ENCODE peak calls at places on chromosomes 2 and 18, in four cellular contexts. T, A, F and I are unnamed samples.

GRCh38 chr18:3498705-3499451 is 48.9 kb downstream of the TGIF1 start:
- DNase-seq in T (no peak), F (no peak), A (no peak), I (peak)

GRCh38 chr2:152925540-152926448 is 207.4 kb downstream of the ARL6IP6 start:
- DNase-seq in A (peak), T (peak), F (peak), I (peak)

GRCh38 chr2:49332415-49332814 is 178.1 kb upstream of the FSHR start:
- DNase-seq in T (no peak), F (no peak), A (no peak), I (no peak)

GRCh38 chr2:29841386-29842004 is 79.9 kb downstream of the ALK start:
- DNase-seq in T (peak), A (peak), F (peak), I (peak)

GRCh38 chr2:163863073-163863472 is 127.3 kb upstream of the FIGN start:
- DNase-seq in T (no peak), A (no peak), F (no peak), I (no peak)

GRCh38 chr2:141482697-141483096 is 648.1 kb downstream of the LRP1B start:
- DNase-seq in F (no peak), T (no peak), A (no peak), I (no peak)

GRCh38 chr18:38019292-38019691 is 453.7 kb upstream of the CELF4 start:
- DNase-seq in A (no peak), F (no peak), T (no peak), I (no peak)

GRCh38 chr2:17518212-17519154 is at the start of gene RAD51AP2:
- DNase-seq in F (peak), T (peak), A (peak), I (peak)

GRCh38 chr2:17821080-17821479 is 4.8 kb downstream of the MSGN1 start:
- DNase-seq in A (no peak), F (no peak), T (no peak), I (no peak)

GRCh38 chr18:79887181-79888000 is 64.1 kb downstream of the SLC66A2 start:
- DNase-seq in F (no peak), T (no peak), A (no peak), I (no peak)

GRCh38 chr2:228798931-228799588 is 472.0 kb downstream of the PID1 start:
- DNase-seq in F (no peak), T (no peak), A (no peak), I (no peak)

GRCh38 chr2:80001704-80002103 is 302.8 kb downstream of the LRRTM1 start:
- DNase-seq in T (no peak), F (no peak), A (no peak), I (no peak)

GRCh38 chr2:15557947-15558346 is 3.2 kb downstream of the NBAS start:
- DNase-seq in A (no peak), T (no peak), F (no peak), I (no peak)

GRCh38 chr18:10973579-10974260 is 175.6 kb downstream of the PIEZO2 start:
- DNase-seq in A (no peak), T (no peak), F (no peak), I (no peak)

GRCh38 chr2:178920916-178921513 is 113.8 kb upstream of the TTN start:
- DNase-seq in F (no peak), A (no peak), T (no peak), I (no peak)

GRCh38 chr2:8666581-8666980 is 15.3 kb upstream of the ID2 start:
- DNase-seq in F (no peak), T (no peak), A (no peak), I (no peak)

GRCh38 chr2:222912117-222912516 is 51.3 kb downstream of the ACSL3 start:
- DNase-seq in F (no peak), A (no peak), T (peak), I (no peak)

GRCh38 chr18:59769105-59769865 is 72.1 kb upstream of the CCBE1 start:
- DNase-seq in T (no peak), A (no peak), F (no peak), I (no peak)

GRCh38 chr18:7642491-7642890 is 75.4 kb downstream of the PTPRM start:
- DNase-seq in F (no peak), T (no peak), A (no peak), I (no peak)

GRCh38 chr18:7647500-7647899 is 80.4 kb downstream of the PTPRM start:
- DNase-seq in A (no peak), T (no peak), F (no peak), I (no peak)

GRCh38 chr18:7645756-7646155 is 78.6 kb downstream of the PTPRM start:
- DNase-seq in T (no peak), F (no peak), A (no peak), I (no peak)

GRCh38 chr18:7641813-7642212 is 74.7 kb downstream of the PTPRM start:
- DNase-seq in T (no peak), F (peak), A (no peak), I (no peak)

DNA sequence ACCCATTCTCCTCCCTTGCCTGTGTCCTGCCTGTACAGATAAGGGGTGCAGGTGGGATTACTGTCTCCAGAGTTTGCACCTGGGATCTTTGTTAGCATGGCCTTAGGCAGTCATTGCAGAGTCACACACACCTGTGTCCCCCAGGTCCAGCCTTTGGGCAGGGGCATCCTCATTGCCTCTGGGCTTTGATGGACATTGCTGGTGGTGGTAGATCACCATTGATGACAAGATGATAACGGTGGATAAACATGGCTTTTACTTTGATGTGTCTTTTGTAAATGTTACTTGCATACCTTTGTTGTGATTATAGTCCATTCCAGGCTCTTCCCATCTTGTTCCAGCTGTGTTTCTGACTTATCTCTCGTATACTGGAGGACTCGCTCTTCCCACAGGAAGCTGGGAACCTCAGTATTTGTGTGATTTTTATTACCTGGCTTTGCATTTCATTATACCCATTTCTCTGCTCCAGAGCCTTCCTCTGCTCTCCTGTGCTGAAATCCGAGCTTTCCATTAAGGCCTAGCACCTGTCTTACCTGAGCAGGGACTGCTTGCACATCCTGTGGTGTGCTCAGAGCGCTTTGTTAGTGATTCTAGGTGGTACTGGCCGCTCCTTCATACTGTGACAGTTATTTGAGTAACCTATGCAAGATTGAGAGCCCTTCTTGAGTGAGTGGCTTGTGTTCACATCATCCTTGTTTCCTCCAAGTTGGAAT is 79.2 kb downstream of the PTPRM start:
- DNase-seq in F (peak), A (no peak), T (no peak), I (no peak)
- TF ChIP-seq BHLHE40 in F (no peak), A (no peak), T (no peak), I (no peak)

GRCh38 chr18:56043691-56044090 is 455.7 kb upstream of the TCF4 start:
- DNase-seq in A (no peak), F (no peak), T (no peak), I (no peak)
- TF ChIP-seq FOXK2 in A (no peak), F (no peak), T (no peak), I (no peak)

DNA sequence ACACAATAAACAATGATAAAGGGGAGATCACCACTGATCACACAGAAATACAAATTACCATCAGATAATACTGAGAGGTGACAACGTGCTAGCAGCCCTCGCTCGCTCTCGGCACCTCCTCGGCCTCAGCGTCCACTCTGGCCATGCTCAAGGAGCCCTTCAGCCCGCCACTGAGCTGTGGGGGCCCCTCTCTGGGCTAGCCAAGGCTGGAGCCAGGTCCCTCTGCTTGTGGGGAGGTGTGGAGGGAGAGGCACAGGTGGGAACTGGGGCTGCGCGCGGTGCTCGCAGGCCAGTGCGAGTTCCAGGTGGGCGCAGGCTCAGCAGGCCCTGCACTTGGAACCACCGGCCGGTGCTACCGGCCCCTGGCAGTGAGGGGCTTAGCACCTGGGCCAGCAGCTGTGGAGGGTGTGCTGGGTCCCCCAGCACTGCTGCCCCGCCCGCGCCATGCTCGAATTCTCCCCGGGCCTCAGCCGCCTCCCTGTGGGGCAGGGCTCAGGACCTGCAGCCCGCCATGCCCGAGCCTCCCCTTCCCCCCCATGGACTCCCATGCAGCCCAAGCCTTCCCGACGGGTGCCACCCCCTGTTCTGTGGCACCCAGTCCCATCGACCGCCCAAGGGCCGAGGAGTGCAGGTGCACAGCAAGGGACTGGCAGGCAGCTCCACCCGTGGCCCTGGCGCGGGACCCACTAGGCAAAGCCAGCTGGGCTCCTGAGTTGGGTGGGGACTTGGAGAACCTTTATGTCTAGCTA is 340.0 kb upstream of the GULP1 start:
- DNase-seq in A (no peak), F (no peak), T (no peak), I (no peak)
- TF ChIP-seq TARDBP in A (no peak), F (no peak), T (no peak), I (no peak)

GRCh38 chr2:230952226-230952956 is 27.3 kb upstream of the GPR55 start:
- DNase-seq in A (no peak), T (no peak), F (no peak), I (no peak)

GRCh38 chr2:230951396-230951795 is 26.4 kb upstream of the GPR55 start:
- DNase-seq in F (no peak), T (no peak), A (no peak), I (no peak)

GRCh38 chr2:230955163-230955779 is 30.2 kb upstream of the GPR55 start:
- DNase-seq in A (no peak), T (no peak), F (no peak), I (no peak)

GRCh38 chr2:230954738-230955137 is 29.7 kb upstream of the GPR55 start:
- DNase-seq in A (no peak), F (no peak), T (no peak), I (no peak)

GRCh38 chr2:230953843-230954242 is 28.8 kb upstream of the GPR55 start:
- DNase-seq in T (no peak), A (no peak), F (no peak), I (no peak)
- TF ChIP-seq BHLHE40 in T (peak), A (no peak), F (no peak), I (no peak)

GRCh38 chr2:96789245-96789617 is 26.8 kb upstream of the CNNM3 start:
- DNase-seq in F (no peak), A (no peak), T (no peak), I (no peak)

GRCh38 chr2:96792772-96793749 is 23.0 kb upstream of the CNNM3 start:
- DNase-seq in T (no peak), F (no peak), A (no peak), I (no peak)

DNA sequence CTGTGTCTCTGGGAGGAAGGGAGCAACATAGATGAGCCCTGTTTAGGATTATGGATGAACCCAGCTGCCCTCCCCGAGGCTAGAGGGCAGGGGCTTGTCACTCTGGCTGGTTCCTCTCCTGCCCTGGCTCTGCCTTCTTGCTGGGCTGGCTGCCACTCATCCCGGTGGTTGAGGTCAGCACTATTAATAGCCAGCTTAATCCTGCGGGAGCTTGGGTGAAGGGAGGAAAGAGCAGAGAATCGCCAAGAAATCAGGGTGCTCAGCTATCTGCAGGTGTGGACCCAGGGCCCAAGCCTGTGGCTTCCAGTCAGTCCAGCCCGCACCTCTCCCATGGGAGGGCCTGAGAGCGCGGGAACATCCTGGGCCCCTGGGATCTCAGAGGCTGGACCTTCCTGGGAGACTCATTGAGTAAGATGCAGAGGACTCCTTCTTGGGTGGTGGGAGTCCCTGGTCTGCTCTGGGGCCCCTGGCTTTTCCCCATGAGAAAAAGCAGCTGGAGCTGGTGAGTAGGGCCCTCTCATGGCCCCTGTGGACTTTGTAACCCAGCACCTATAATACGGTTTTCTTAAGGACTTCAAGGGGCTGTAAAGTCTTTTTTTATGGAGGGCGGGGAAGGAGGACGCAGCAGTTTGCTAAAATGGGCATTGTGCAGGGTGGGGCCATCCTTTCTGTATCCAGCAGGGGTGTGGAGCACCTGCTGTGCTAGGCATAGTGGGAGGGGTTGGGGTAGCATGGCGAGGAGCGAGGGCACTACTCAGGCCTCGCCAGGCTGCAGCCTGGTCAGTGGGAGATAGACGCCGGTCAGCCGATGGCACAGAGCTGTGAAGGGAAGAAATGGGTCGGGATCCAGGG is 27.4 kb upstream of the CNNM3 start:
- DNase-seq in F (no peak), T (no peak), A (no peak), I (no peak)
- TF ChIP-seq FOXK2 in F (no peak), T (no peak), A (no peak), I (no peak)

DNA sequence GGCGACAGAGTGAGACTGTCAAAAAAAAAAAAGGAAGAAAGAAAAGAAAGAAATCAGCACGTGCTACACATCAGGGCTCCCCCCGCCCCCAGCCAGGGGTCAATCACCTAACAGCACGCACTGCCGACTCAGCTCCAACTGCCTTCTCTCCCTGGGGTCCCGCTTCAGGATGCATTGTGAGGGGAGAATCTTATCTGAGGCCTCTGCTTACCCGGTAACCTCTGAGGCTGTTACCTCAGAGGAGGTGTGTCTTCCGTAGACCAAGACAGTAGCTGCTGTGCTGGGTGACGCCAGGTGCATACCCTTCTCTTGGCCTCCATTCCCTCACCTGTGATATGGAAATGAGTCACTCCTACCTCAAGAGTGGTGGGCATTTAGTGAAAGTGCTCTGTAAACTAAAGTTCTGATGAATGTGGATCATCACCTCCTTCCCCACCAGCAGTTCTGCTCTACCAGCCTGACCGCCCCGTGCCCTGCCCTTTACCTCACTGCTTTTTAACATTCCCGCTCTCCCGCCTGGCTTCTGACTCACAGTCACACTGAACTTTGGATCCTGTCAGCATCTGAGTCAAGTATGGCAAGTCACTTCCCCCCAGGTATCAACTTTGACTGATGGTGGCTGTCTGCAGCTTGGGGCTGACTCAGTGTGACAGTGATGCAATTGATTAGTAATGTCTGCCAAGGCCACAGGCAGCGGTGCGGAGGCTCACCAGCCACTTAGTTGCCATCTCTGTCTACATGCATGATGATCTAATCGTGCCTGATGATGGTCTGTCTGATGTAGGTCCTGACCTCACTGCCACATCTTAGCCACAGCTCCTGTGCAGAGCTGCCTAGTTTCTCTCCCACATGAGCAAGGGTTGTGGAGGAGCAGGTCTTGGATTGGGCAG is 20.1 kb downstream of the ARID5A start:
- DNase-seq in T (no peak), F (peak), A (no peak), I (no peak)
- TF ChIP-seq TARDBP in T (no peak), F (peak), A (no peak), I (no peak)

DNA sequence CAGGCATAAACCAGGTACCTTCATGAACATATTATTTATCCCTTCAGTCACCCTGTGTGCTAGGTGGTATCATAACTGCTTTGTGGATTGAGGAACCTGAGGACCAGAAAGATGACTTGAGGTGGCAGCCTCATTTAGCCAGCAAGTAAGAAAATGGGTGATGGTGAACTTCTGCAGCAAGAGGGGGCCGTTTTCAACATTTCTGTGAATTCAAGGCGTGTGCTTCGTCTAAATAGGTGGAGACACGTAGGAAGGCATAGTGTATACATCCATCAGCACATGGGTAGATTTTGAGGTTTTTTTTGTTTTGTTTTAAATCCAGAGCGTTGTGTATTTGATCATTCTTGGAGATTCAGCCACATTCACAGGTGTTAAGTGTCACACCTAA is 118.7 kb downstream of the SPTBN1 start:
- DNase-seq in F (no peak), T (no peak), A (no peak), I (no peak)
- TF ChIP-seq BHLHE40 in F (no peak), T (no peak), A (no peak), I (no peak)